ENCODE peak calls at places on chromosome 5, in eight cellular contexts. H, F, O, N, A, T, V and G are unnamed samples.

GRCh38 chr5:142716963-142717362 is 31.1 kb upstream of the FGF1 start:
- DNase-seq in T (peak), F (peak), O (peak), V (no peak), N (peak), A (no peak), H (peak), G (no peak)

GRCh38 chr5:180047667-180048066 is 23.9 kb downstream of the RNF130 start:
- DNase-seq in A (no peak), O (no peak), H (peak), V (peak), T (no peak), F (peak), N (peak), G (no peak)

GRCh38 chr5:67746103-67746502 is 469.5 kb upstream of the PIK3R1 start:
- DNase-seq in N (no peak), O (no peak), F (no peak), A (no peak), H (no peak), V (no peak), T (no peak), G (no peak)

GRCh38 chr5:170306381-170306790 is 8.8 kb upstream of the LCP2 start:
- DNase-seq in N (peak), V (peak), H (peak), F (peak), T (no peak), O (peak), A (no peak), G (no peak)

GRCh38 chr5:127070243-127070642 is 3.1 kb downstream of the C5orf63 start:
- DNase-seq in T (no peak), A (no peak), V (no peak), H (no peak), F (no peak), O (no peak), N (no peak), G (no peak)

GRCh38 chr5:139646912-139647391 is 1.2 kb upstream of the CXXC5 start:
- DNase-seq in O (no peak), T (no peak), V (no peak), A (no peak), N (no peak), H (no peak), F (no peak), G (no peak)

GRCh38 chr5:169197343-169197742 is 103.6 kb downstream of the SLIT3 start:
- DNase-seq in H (peak), F (peak), V (no peak), O (no peak), A (no peak), T (no peak), N (no peak), G (no peak)

GRCh38 chr5:93403529-93403928 is 177.5 kb downstream of the NR2F1-AS1 start:
- DNase-seq in F (no peak), A (no peak), O (no peak), N (no peak), T (no peak), V (no peak), H (no peak), G (no peak)

GRCh38 chr5:170223906-170224305 is 8.9 kb upstream of the C5orf58 start:
- DNase-seq in N (no peak), V (no peak), O (no peak), A (no peak), F (no peak), H (peak), T (no peak), G (no peak)

GRCh38 chr5:64384761-64385160 is 121.1 kb upstream of the RGS7BP start:
- DNase-seq in T (no peak), V (no peak), A (no peak), N (no peak), H (peak), O (peak), F (no peak), G (peak)

GRCh38 chr5:179805070-179805528 is 1.6 kb downstream of the MGAT4B start:
- DNase-seq in T (no peak), O (no peak), F (peak), A (no peak), N (no peak), V (no peak), H (no peak), G (no peak)

GRCh38 chr5:75435101-75435500 is 76.3 kb downstream of the CERT1 start:
- DNase-seq in F (no peak), N (no peak), A (no peak), T (no peak), V (no peak), H (peak), O (no peak), G (no peak)

GRCh38 chr5:167934561-167934971 is 356.9 kb upstream of the WWC1 start:
- DNase-seq in T (no peak), O (no peak), H (peak), A (no peak), F (no peak), V (no peak), N (peak), G (no peak)

GRCh38 chr5:139403418-139403786 is 487 bp downstream of the SPATA24 start:
- DNase-seq in T (no peak), A (no peak), N (no peak), H (no peak), F (no peak), V (no peak), O (peak), G (peak)

DNA sequence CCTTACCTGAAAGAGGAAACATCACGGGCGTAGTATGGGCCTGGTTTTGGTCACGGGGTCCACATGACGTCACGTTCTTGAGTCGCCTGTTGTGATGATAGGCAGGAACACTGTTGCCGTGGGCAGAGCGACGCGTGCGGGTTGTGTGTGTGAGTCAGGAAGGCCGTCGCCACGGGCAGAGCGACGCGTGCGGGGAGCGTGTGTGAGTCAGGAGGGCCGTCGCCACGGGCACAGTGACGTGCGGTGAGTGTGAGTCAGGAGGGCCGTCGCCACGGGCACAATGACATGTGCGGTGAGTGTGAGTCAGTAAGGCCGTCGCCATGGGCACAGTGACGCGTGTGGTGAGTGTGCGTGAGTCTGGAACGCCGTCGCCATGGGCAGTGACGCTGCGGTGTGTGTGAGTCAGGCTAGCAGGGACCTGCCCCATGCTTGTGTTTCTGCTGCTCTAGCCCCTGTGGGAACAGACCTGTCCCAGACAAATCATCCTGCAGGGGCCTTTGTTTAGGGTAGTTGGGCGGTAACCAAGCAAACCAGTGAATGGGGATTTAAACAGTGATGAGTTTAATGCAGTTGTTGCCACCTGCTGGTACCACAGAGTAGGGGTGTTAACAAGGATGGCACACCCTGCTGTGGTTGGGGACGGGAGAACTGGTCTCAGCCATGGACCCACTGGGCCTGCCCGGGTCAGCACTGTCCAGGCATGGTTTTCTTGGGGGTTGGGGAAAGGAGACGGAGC is 19.8 kb downstream of the TRIP13 start:
- DNase-seq in O (peak), A (no peak), H (peak), V (no peak), T (peak), F (peak), N (no peak), G (no peak)
- H3K27ac ChIP-seq in O (no peak), A (peak), H (no peak), V (no peak), T (no peak), F (no peak), N (no peak), G (no peak)

GRCh38 chr5:39419830-39420229 is 5.0 kb downstream of the DAB2 start:
- DNase-seq in V (no peak), O (no peak), N (no peak), H (no peak), A (no peak), F (no peak), T (no peak), G (no peak)
- H3K27ac ChIP-seq in V (peak), O (no peak), N (peak), H (no peak), A (no peak), F (no peak), T (no peak), G (no peak)

DNA sequence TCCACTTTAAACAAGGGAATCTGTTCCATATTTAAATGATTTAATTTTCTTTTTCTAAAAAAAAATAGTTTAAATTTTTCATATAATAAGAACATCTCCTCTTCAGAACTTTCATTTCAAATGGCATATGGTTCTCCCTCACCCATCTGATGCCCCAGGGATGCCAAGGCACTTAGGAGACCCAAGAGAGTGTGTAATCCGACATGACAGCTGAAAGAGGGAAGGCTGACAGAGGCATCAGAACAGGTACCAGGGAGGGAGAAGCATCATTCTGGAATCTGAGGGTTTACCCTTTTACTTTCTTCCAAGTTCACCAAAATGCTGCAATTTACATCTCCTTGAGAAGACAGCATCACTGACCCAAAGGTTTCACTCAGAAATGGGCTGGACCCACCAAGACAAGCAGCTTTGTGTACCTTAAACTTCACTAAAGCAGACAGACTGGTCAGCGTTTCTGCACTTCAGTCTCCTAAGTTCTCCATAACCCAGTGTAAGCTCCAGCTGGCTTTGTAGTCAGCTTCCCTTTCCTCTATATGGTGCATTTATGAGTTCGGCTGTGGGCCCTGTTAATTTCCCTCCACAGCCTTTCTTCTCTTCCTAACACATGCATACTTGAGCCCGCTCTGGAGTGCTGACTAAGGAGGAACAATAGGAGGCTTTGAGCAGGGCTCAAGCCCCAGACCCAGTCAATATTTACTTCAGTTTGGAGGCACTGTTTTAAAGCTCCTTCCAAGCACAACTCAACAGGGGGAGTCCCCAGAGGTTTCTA is 17.7 kb downstream of the EFNA5 start:
- DNase-seq in H (no peak), T (no peak), O (no peak), F (peak), N (no peak), A (no peak), V (no peak), G (no peak)
- H3K27ac ChIP-seq in H (no peak), T (no peak), O (no peak), F (peak), N (no peak), A (no peak), V (no peak), G (no peak)

GRCh38 chr5:65981969-65982368 is 55.6 kb downstream of the ERBIN start:
- DNase-seq in O (no peak), V (no peak), N (no peak), A (no peak), T (no peak), H (no peak), F (no peak), G (no peak)

GRCh38 chr5:65984098-65984885 is 57.9 kb downstream of the ERBIN start:
- DNase-seq in F (no peak), O (no peak), A (no peak), V (no peak), H (no peak), N (no peak), T (no peak), G (no peak)

GRCh38 chr5:65978251-65978650 is 51.9 kb downstream of the ERBIN start:
- DNase-seq in T (no peak), A (no peak), V (no peak), F (no peak), H (no peak), O (no peak), N (no peak), G (no peak)

GRCh38 chr5:65982635-65983034 is 56.3 kb downstream of the ERBIN start:
- DNase-seq in F (no peak), A (no peak), V (no peak), N (no peak), O (no peak), H (no peak), T (no peak), G (no peak)

GRCh38 chr5:65981548-65981947 is 55.2 kb downstream of the ERBIN start:
- DNase-seq in A (no peak), V (no peak), F (no peak), N (no peak), O (no peak), T (no peak), H (no peak), G (no peak)
- H3K27ac ChIP-seq in A (no peak), V (no peak), F (no peak), N (no peak), O (no peak), T (no peak), H (no peak), G (no peak)

DNA sequence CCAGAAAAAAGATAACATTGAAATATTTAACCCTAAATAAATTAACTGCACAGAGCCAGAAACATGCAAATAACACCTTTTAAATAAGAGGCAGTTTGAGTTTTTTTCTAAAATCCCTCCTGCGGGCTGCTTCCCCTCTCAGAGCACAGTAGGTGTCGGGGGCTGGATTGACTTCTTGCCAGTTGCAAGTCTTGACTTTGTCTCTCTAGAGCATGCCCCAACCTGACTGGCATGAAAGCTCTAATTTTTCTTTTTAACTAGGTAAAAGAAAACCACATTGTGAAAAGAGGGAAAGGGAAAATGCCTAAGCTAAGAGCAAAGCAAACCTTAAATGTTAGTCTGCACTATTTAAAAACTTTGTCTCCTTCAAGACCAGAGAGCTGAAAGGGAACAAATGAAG is 46.4 kb upstream of the DNAH5 start:
- DNase-seq in T (no peak), O (no peak), A (no peak), H (no peak), F (no peak), V (no peak), N (no peak), G (no peak)
- H3K27ac ChIP-seq in T (no peak), O (no peak), A (no peak), H (no peak), F (no peak), V (no peak), N (no peak), G (no peak)

DNA sequence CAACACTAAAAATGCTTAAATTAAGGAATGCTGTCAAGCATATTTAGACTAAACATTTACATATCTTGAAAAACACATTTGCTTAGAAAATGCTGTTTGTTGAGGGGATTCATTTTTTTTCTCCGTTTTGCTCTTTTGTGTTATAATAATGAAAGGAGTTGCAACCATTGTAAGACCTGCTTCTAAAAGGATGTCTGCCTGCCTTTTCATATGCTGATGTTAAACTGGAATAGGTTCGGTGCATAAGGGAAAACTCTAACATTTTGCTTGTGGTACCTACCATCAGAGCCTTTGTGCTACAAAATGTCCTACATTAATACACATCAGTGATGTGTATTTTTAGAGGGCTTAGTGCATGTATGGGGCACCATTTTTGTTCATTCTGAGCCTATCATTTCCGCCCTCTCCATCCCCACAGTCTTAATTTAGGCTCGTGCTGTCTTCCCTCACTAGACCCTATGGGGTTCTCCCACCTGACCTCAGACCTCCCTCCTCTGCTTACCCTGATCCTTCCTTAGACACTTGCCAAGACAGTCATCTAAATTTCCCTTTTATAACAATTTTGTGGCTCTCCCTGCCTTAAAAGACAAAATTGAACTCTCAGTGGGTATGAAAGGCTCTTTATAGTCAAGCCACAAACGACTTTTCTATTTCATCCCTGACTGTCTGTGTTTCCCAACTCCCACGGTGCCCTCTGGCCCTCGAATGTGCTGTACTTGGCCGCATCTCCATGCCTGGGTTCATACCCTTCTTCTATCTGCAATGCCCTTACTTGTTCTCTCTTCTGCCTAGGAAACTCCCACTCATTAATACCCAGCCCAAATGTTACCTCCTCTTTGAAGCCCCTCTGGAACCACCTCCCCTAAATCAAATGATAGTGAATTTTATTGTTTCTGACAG is 61.2 kb downstream of the CMYA5 start:
- DNase-seq in T (no peak), A (no peak), H (no peak), V (no peak), O (no peak), F (no peak), N (no peak), G (no peak)
- H3K27ac ChIP-seq in T (no peak), A (no peak), H (peak), V (peak), O (no peak), F (no peak), N (peak), G (no peak)

GRCh38 chr5:172906436-172906835 is 52.8 kb upstream of the RPL26L1 start:
- DNase-seq in N (no peak), F (no peak), T (no peak), O (no peak), H (peak), A (no peak), V (no peak), G (no peak)

GRCh38 chr5:172904643-172905345 is 54.4 kb upstream of the RPL26L1 start:
- DNase-seq in F (peak), A (no peak), V (peak), N (peak), O (no peak), T (no peak), H (peak), G (no peak)

GRCh38 chr5:172905346-172905756 is 53.9 kb upstream of the RPL26L1 start:
- DNase-seq in A (no peak), F (no peak), H (no peak), V (no peak), N (no peak), O (no peak), T (no peak), G (no peak)

GRCh38 chr5:172906888-172907287 is 52.3 kb upstream of the RPL26L1 start:
- DNase-seq in V (peak), O (no peak), N (no peak), H (no peak), F (no peak), A (no peak), T (no peak), G (no peak)

GRCh38 chr5:172905771-172906170 is 53.5 kb upstream of the RPL26L1 start:
- DNase-seq in V (no peak), T (no peak), A (no peak), H (no peak), F (no peak), O (no peak), N (no peak), G (no peak)
- H3K27ac ChIP-seq in V (peak), T (no peak), A (no peak), H (no peak), F (peak), O (no peak), N (peak), G (no peak)